ENCODE peak calls at places on chromosomes 4 and X, in six cellular contexts. L is GM23248, F is fibroblast of lung, S is A673, B is PC-9, Q is H1. J is an unnamed sample.

GRCh38 chr4:139084425-139085093 is 69.0 kb downstream of the NOCT start:
- DNase-seq in L (no peak), F (no peak), S (no peak), B (no peak), Q (no peak), J (no peak)

GRCh38 chrX:320126-320783 is 1.7 kb upstream of the GTPBP6 start:
- DNase-seq in L (peak; percentile 46), F (peak; percentile 28), S (no peak), B (no peak), Q (no peak), J (no peak)

GRCh38 chr4:118410143-118410542 is 57.3 kb upstream of the PRSS12 start:
- DNase-seq in L (peak; percentile 78), F (peak; percentile 88), S (peak; percentile 37), B (no peak), Q (no peak), J (peak; percentile 65)

GRCh38 chr4:2607822-2608221 is 71.4 kb downstream of the FAM193A start:
- DNase-seq in L (no peak), F (no peak), S (no peak), B (no peak), Q (no peak), J (no peak)

GRCh38 chr4:28555851-28556250 is 1695.2 kb downstream of the STIM2 start:
- DNase-seq in L (peak; percentile 26), F (peak; percentile 6), S (no peak), B (no peak), Q (no peak), J (no peak)

GRCh38 chr4:16516796-16517413 is 290.6 kb upstream of the TAPT1 start:
- DNase-seq in L (peak; percentile 77), F (peak; percentile 82), S (peak; percentile 91), B (no peak), Q (no peak), J (peak; percentile 62)

GRCh38 chr4:56622176-56622575 is 58.9 kb downstream of the HOPX start:
- DNase-seq in L (no peak), F (no peak), S (no peak), B (no peak), Q (no peak), J (no peak)

GRCh38 chrX:15755091-15755490 is 17.0 kb downstream of the CA5B start:
- DNase-seq in L (no peak), F (no peak), S (no peak), B (no peak), Q (no peak), J (no peak)

GRCh38 chr4:145735777-145736176 is 55.8 kb downstream of the C4orf51 start:
- DNase-seq in L (no peak), F (no peak), S (no peak), B (no peak), Q (no peak), J (peak; percentile 5)

GRCh38 chr4:103423261-103423660 is 225.1 kb upstream of the CENPE start:
- DNase-seq in L (no peak), F (no peak), S (no peak), B (no peak), Q (no peak), J (no peak)

GRCh38 chrX:70219938-70220764 is 14.3 kb upstream of the AWAT1 start:
- DNase-seq in L (peak; percentile 59), F (peak; percentile 73), S (no peak), B (peak; percentile 58), Q (no peak), J (peak; percentile 20)

GRCh38 chrX:49100704-49101628 is 21.3 kb upstream of the WDR45 start:
- DNase-seq in L (peak; percentile 93), F (peak; percentile 90), S (peak; percentile 92), B (peak; percentile 84), Q (peak; percentile 86), J (peak; percentile 82)

GRCh38 chr4:87219648-87220093 is 747 bp downstream of the KLHL8 start:
- DNase-seq in L (peak; percentile 76), F (no peak), S (no peak), B (no peak), Q (no peak), J (peak; percentile 35)

GRCh38 chr4:170003071-170004070 is 22.8 kb downstream of the MFAP3L start:
- DNase-seq in L (no peak), F (no peak), S (no peak), B (no peak), Q (no peak), J (no peak)

GRCh38 chrX:40166582-40166981 is 68.8 kb upstream of the BCOR start:
- DNase-seq in L (peak; percentile 85), F (no peak), S (peak; percentile 75), B (no peak), Q (no peak), J (no peak)

GRCh38 chrX:40165861-40166260 is 68.1 kb upstream of the BCOR start:
- DNase-seq in L (no peak), F (no peak), S (no peak), B (no peak), Q (no peak), J (no peak)

GRCh38 chrX:40168183-40169015 is 70.6 kb upstream of the BCOR start:
- DNase-seq in L (no peak), F (no peak), S (no peak), B (no peak), Q (peak; percentile 48), J (no peak)

GRCh38 chrX:40169193-40170086 is 71.7 kb upstream of the BCOR start:
- DNase-seq in L (no peak), F (peak; percentile 81), S (peak; percentile 77), B (no peak), Q (peak; percentile 73), J (peak; percentile 59)

DNA sequence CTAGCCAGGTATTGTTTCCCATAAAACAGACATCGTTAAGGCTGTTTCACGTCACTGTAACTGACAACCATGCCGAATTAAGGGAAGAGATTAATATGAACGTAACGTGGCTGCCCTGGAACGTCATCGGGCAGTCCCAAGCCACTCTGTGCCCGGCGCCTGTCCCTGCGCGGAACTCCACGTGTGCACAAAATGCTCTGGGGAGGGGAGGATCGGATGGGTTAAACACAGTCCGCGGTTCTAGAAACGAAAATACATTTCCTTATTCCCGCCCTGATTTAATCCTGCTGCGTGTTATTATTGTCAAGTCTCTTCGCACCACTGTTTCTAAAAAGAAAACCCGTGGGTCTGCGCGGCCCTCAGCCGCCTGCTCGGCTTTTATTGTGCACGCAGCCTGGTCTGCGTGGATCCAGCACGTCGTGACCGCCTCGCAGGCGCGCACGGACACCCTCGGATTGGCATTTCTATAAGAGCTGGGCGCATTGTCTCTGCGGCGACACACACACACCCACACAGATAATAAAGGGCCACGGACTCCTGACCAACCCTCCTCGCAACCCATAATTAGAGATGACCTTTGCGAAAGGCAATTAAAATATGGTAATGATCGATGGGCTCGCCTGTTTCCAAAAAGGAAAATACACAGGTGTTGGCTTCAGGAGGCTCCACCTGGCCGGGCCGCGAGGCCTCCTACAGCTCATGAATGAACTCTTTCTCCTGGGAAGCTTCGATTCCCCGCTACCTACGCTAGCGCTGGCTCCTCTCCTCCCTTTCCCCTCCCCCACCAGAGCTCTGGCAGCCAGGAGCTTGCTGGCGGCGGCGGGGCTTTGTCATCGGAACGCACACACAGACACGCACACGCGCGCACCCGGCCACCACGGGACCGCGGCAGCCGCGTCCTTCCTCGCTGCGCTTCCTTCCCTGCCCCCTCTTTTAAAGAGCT is 69.8 kb upstream of the BCOR start:
- DNase-seq in L (peak; percentile 58), F (no peak), S (no peak), B (no peak), Q (peak; percentile 60), J (no peak)
- TF ChIP-seq EZH2 in L (no peak), F (no peak), S (no peak), B (no peak), Q (no peak), J (no peak)

GRCh38 chr4:184826315-184827266 is 823 bp upstream of the ACSL1 start:
- DNase-seq in L (peak; percentile 53), F (no peak), S (no peak), B (no peak), Q (no peak), J (no peak)

GRCh38 chr4:184824081-184824775 is 1.5 kb downstream of the ACSL1 start:
- DNase-seq in L (peak; percentile 8), F (no peak), S (no peak), B (no peak), Q (no peak), J (no peak)

GRCh38 chr4:184825394-184826314 is at the start of gene ACSL1:
- DNase-seq in L (peak; percentile 87), F (peak; percentile 66), S (peak; percentile 73), B (peak; percentile 70), Q (peak; percentile 73), J (peak; percentile 37)

GRCh38 chr4:184822356-184822755 is 3.4 kb downstream of the ACSL1 start:
- DNase-seq in L (no peak), F (no peak), S (no peak), B (no peak), Q (no peak), J (no peak)

GRCh38 chr4:184824776-184825393 is 883 bp downstream of the ACSL1 start:
- DNase-seq in L (no peak), F (no peak), S (no peak), B (no peak), Q (no peak), J (no peak)
- TF ChIP-seq EZH2 in L (no peak), F (no peak), S (no peak), B (no peak), Q (peak; percentile 59), J (no peak)

DNA sequence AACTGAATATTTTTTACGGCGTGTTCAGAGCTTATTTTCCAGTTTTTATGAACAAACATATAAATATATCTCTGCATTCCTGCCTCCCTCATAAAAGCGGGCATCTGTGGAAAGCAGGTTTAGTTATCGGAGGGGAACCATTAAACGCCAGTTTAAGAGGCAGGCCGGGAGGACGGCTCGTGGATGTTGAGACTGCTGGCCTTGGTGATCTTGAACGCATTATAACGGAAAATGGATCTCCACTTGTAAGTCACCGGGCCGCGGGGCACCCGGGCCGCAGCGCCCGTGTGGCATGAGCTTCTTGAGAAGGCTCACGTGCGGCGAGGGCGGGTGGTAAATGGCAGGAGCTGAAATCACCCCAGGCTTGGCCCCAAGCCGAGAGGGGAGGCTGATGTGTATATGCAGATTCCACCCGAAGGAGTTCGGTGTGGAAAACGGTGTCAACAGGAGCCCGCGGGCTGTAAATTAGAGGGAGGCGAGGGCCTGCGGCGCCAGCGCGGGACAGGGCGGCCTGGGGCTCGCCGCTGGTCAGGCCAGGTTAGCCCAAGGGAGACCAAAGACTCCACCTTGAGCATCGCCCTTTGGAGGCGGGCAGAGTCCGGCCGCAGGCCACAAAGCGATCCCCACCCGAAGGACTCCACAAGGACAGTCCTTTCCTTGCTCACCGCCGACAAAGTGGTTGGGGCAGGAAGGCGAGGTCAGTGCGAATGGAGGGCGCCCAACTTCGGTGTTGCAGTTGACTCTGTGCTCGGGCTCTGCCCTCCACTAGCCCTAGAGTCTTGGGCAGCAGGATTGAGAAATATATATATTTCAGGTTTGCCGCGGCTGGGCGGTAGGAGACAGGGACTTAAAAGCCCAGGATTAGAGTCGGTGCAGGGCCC is 1.3 kb upstream of the HAND2 start:
- DNase-seq in L (peak; percentile 79), F (no peak), S (no peak), B (no peak), Q (peak; percentile 62), J (no peak)
- TF ChIP-seq EZH2 in L (no peak), F (peak; percentile 75), S (no peak), B (no peak), Q (peak; percentile 99), J (peak; percentile 94)

GRCh38 chr4:41256131-41256739 is 493 bp upstream of the UCHL1 start:
- DNase-seq in L (peak; percentile 36), F (peak; percentile 70), S (peak; percentile 50), B (peak; percentile 12), Q (no peak), J (peak; percentile 57)

GRCh38 chr4:41257257-41257900 is 651 bp downstream of the UCHL1 start:
- DNase-seq in L (peak; percentile 85), F (peak; percentile 55), S (peak; percentile 85), B (peak; percentile 88), Q (peak; percentile 73), J (peak; percentile 30)

GRCh38 chr4:41256740-41257256 is at the start of gene UCHL1:
- DNase-seq in L (peak; percentile 67), F (peak; percentile 93), S (peak; percentile 97), B (peak; percentile 90), Q (peak; percentile 95), J (peak; percentile 88)

GRCh38 chr4:41258783-41259182 is 2.1 kb downstream of the UCHL1 start:
- DNase-seq in L (peak; percentile 82), F (peak; percentile 81), S (peak; percentile 75), B (peak; percentile 45), Q (no peak), J (peak; percentile 60)

GRCh38 chr4:41257901-41258300 is 1.2 kb downstream of the UCHL1 start:
- DNase-seq in L (no peak), F (peak; percentile 4), S (peak; percentile 33), B (no peak), Q (no peak), J (no peak)
- TF ChIP-seq EZH2 in L (no peak), F (peak; percentile 32), S (no peak), B (no peak), Q (no peak), J (no peak)

J was measured in astrocyte.